ENCODE peak calls at places on chromosomes 6 and 20, in four cellular contexts. G is Jurkat, Clone E6-1; Z is CD8-positive, alpha-beta T cell; P is mammary epithelial cell. N is an unnamed sample.

GRCh38 chr20:3646651-3647050 is 16.5 kb downstream of the GFRA4 start:
- DNase-seq in G (peak), Z (no peak), P (no peak), N (no peak)

GRCh38 chr6:108872001-108872974 is 24.1 kb downstream of the ARMC2 start:
- DNase-seq in G (no peak), Z (no peak), P (no peak), N (no peak)

GRCh38 chr6:16130932-16131387 is 2.1 kb downstream of the MYLIP start:
- DNase-seq in G (peak), Z (peak), P (peak), N (no peak)

GRCh38 chr6:73369563-73369962 is at the start of gene OOEP:
- DNase-seq in G (peak), Z (no peak), P (no peak), N (no peak)

GRCh38 chr6:131958551-131959470 is 7.6 kb upstream of the CCN2 start:
- DNase-seq in G (no peak), Z (no peak), P (no peak), N (no peak)

GRCh38 chr6:105646391-105646867 is 243.5 kb upstream of the PREP start:
- DNase-seq in G (no peak), Z (peak), P (peak), N (no peak)

GRCh38 chr20:39248851-39249485 is 286.8 kb downstream of the DHX35 start:
- DNase-seq in G (peak), Z (no peak), P (no peak), N (no peak)

GRCh38 chr6:11264100-11264499 is 31.6 kb upstream of the NEDD9 start:
- DNase-seq in G (no peak), Z (no peak), P (no peak), N (no peak)

GRCh38 chr20:44181611-44182010 is 5.4 kb downstream of the JPH2 start:
- DNase-seq in G (no peak), Z (no peak), P (no peak), N (no peak)

GRCh38 chr20:44182135-44182765 is 4.7 kb downstream of the JPH2 start:
- DNase-seq in G (no peak), Z (no peak), P (no peak), N (no peak)

GRCh38 chr20:44183282-44183681 is 3.7 kb downstream of the JPH2 start:
- DNase-seq in G (no peak), Z (no peak), P (no peak), N (no peak)

GRCh38 chr20:44180814-44181213 is 6.2 kb downstream of the JPH2 start:
- DNase-seq in G (no peak), Z (no peak), P (no peak), N (no peak)

DNA sequence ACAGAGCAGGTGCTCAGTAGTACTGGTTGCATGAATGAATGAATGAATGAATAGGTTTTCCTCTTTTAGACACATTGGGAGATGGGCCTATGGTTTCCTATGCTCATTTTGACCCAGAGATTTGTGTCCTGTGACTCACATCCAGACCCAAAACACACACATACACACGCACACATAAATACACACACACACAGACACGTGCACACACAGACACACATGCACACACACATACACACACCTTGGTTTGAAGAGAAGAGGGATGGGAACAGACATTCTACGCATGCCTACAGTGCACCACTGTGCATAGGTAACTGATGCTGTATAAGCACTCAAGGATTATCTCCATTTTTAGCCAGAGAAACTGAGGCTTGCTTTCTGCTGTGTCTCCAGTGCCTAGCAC is 4.1 kb downstream of the JPH2 start:
- DNase-seq in G (no peak), Z (no peak), P (no peak), N (no peak)
- H3K4me3 ChIP-seq in G (no peak), Z (no peak), P (no peak), N (no peak)

DNA sequence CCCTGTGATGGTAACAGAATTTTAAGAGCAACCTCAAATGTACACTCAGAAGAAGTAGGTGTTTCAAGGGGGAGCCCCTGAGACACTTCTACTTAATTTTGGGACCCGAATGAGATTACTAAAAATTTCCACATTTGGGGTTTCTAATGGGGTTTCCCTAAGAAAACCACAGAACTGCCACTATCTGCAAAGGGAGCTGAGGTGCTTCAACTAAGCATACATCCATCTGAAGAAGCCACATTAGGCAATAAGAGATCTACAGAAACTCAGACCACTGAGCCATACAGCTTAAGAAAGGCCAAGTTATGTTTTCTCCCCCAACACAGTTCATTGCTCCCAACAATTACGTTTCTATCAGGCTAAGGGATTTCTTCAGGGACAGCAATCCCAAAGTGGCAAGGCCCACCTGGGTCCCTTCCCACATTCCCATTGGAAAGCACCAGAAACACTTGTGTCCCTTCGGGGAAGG is 5.2 kb downstream of the BCL2L1 start:
- DNase-seq in G (no peak), Z (peak), P (no peak), N (no peak)
- H3K4me3 ChIP-seq in G (no peak), Z (no peak), P (no peak), N (no peak)

GRCh38 chr6:80005406-80005805 is 957 bp downstream of the TTK start:
- DNase-seq in G (no peak), Z (no peak), P (no peak), N (no peak)
- H3K4me3 ChIP-seq in G (peak), Z (no peak), P (peak), N (peak)

DNA sequence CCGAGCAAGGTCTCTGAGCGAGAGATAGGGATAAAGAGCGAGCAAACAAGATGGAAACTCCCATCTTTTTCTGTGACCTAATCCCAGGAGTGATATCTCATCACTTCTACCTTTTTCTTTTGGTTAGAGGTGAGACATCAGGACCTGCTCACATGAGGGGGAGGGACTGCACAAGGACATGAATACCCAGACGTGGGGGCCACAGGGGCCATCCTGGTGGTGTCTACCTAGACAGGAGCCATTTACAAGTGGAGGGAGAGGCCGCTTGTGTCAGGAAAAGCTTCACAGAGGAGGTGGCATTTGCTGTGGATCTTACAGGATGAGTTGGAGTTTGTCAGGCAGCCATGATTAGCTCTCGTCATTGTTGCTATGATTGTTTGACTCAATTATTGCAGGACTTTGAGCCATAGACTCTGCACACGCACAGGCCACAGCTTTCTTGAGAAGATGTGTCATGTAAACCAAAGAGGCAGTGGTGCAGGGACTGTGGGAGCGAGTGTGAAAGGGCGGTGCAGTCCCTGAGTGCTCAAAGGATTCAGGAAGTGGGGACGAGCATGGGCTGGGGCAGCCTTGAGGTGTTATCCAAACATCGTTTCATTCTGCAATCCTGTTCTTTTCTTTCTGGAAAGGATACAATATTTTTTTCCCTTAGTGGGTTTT is 7.7 kb downstream of the NPEPL1 start:
- DNase-seq in G (no peak), Z (no peak), P (no peak), N (no peak)
- H3K4me3 ChIP-seq in G (no peak), Z (no peak), P (no peak), N (no peak)

GRCh38 chr6:70414813-70415212 is 1.5 kb downstream of the FAM135A start:
- DNase-seq in G (no peak), Z (no peak), P (no peak), N (no peak)

GRCh38 chr6:70413829-70414494 is 654 bp downstream of the FAM135A start:
- DNase-seq in G (no peak), Z (no peak), P (peak), N (no peak)

GRCh38 chr6:70415247-70415646 is 1.9 kb downstream of the FAM135A start:
- DNase-seq in G (no peak), Z (no peak), P (no peak), N (no peak)

GRCh38 chr6:70413114-70413828 is at the start of gene FAM135A:
- DNase-seq in G (peak), Z (peak), P (peak), N (peak)

GRCh38 chr6:70415660-70416059 is 2.4 kb downstream of the FAM135A start:
- DNase-seq in G (no peak), Z (no peak), P (peak), N (no peak)
- H3K4me3 ChIP-seq in G (no peak), Z (no peak), P (peak), N (no peak)

GRCh38 chr6:43368517-43369160 is 808 bp downstream of the ZNF318 start:
- DNase-seq in G (no peak), Z (no peak), P (peak), N (no peak)

GRCh38 chr6:43373252-43373875 is 3.9 kb upstream of the ZNF318 start:
- DNase-seq in G (no peak), Z (no peak), P (no peak), N (no peak)

GRCh38 chr6:43369174-43370002 is at the start of gene ZNF318:
- DNase-seq in G (peak), Z (peak), P (peak), N (peak)

DNA sequence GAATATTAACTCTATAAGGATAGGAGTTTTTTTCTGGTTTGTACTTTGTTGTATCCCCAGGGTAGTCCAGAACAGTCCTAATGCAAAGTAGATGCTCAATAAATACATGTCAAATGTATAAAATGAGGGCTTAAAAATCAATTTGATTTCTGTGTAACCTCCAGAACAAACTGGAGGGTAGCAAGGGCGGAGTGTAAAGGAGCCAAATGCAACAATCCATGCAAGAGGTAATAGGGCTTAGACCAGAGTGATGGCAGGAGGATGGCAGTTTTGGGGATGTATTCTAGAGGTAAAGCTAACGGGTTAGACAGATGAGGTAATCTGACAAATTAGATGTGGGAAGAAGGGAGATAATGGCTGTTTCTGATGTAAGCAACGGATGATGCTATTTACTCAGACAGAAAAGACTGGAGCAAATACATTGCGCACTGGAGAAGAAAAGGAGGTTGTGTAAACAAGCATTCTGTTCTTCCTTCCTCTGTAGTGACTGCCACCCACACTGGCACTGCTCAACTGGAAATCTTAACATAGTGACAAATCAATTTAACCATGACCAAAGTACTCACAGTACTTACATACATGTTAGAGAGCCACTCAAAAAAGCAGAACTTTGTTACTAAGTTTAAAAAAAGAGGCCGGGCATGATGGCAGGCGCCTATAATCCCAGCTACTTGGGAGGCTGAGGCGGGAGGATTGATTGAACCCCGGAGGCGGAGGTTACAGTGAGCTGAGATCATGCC is 2.0 kb downstream of the ZNF318 start:
- DNase-seq in G (no peak), Z (no peak), P (no peak), N (no peak)
- H3K4me3 ChIP-seq in G (no peak), Z (no peak), P (peak), N (no peak)

GRCh38 chr6:118134257-118134656 is 227.2 kb downstream of the SLC35F1 start:
- DNase-seq in G (no peak), Z (no peak), P (no peak), N (no peak)
- H3K4me3 ChIP-seq in G (no peak), Z (no peak), P (no peak), N (no peak)

DNA sequence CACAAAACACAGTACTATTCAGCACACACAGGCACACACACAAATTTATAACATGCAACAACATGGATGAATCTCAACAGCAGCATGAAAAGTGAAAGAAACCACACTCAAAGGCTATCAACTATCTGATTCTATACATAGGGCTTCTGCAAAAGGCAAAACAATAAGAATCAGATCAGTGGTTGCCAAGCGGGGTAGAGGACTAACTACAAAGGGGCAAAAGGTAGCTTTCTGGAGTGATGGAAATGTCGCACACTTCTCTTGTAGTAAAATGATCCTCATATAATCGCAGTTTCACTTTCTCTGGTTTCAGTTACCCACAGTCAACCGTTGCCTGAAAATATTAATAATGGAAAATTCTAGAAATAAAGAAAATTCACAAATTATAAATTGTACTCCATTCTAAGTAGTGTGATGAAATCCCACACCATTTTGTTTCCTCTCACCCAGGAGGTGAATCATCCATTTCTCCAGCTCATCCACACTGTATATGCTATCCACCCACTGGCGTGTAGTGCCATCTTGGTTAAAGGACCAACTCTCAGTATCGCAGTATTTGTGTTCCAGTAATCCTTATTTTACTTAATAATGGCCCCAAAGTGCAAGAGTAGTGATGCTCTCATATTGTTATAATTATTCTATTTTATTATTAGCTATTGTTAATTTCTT is 12.8 kb upstream of the PLN start:
- DNase-seq in G (no peak), Z (no peak), P (no peak), N (no peak)
- H3K4me3 ChIP-seq in G (no peak), Z (no peak), P (no peak), N (no peak)

GRCh38 chr20:57352305-57352704 is 1.2 kb downstream of the RAE1 start:
- DNase-seq in G (no peak), Z (no peak), P (no peak), N (no peak)
- H3K4me3 ChIP-seq in G (peak), Z (peak), P (no peak), N (peak)

GRCh38 chr20:47350181-47350550 is 6.3 kb downstream of the ZMYND8 start:
- DNase-seq in G (peak), Z (no peak), P (no peak), N (no peak)
- H3K4me3 ChIP-seq in G (no peak), Z (no peak), P (no peak), N (no peak)